ENCODE peak calls at places on chromosomes 12 and 14, in seven cellular contexts. F is mesendoderm; D is CD8-positive, alpha-beta T cell; Z is fibroblast of lung; C is AG04450; E is CD4-positive, CD25-positive, alpha-beta regulatory T cell; Y is lung. M is an unnamed sample.
A peak's percentile ranks its signal among the peaks of the same experiment; 100 is the strongest.

GRCh38 chr12:119786539-119786938 is 90.6 kb downstream of the CIT start:
- DNase-seq in Y (no peak), C (no peak), D (no peak), F (no peak), Z (no peak), E (no peak), M (no peak)

GRCh38 chr12:64600164-64600561 is 10.1 kb upstream of the RASSF3 start:
- DNase-seq in Z (no peak), D (no peak), Y (no peak), C (no peak), E (no peak), F (no peak), M (no peak)

GRCh38 chr12:120474092-120474960 is 4.8 kb upstream of the SRSF9 start:
- DNase-seq in F (peak; percentile 82), D (no peak), C (no peak), Y (no peak), Z (no peak), E (no peak), M (no peak)

GRCh38 chr12:25254271-25254880 is 3.6 kb upstream of the KRAS start:
- DNase-seq in F (no peak), D (no peak), Z (no peak), C (no peak), Y (no peak), E (no peak), M (no peak)

GRCh38 chr14:64801800-64802199 is 77.9 kb downstream of the SPTB start:
- DNase-seq in Y (no peak), C (no peak), Z (no peak), F (peak; percentile 67), E (no peak), D (no peak), M (no peak)

GRCh38 chr14:68630611-68631013 is 162.3 kb downstream of the ZFP36L1 start:
- DNase-seq in F (no peak), C (no peak), E (no peak), Y (no peak), D (no peak), Z (peak; percentile 42), M (peak; percentile 46)

GRCh38 chr14:22084393-22085281 is 411.0 kb upstream of the OR4E1 start:
- DNase-seq in D (no peak), Z (peak; percentile 69), F (peak; percentile 65), E (no peak), Y (no peak), C (peak; percentile 29), M (no peak)

GRCh38 chr12:59164226-59164625 is 243.9 kb upstream of the LRIG3 start:
- DNase-seq in Y (no peak), C (no peak), F (no peak), D (no peak), E (no peak), Z (no peak), M (no peak)

GRCh38 chr14:74910556-74910955 is 12.5 kb downstream of the RPS6KL1 start:
- DNase-seq in Y (no peak), D (no peak), F (no peak), Z (no peak), E (no peak), C (no peak), M (no peak)

GRCh38 chr12:26268841-26269553 is 73.6 kb downstream of the SSPN start:
- DNase-seq in Z (no peak), E (no peak), C (no peak), D (no peak), F (no peak), Y (no peak), M (no peak)

GRCh38 chr12:26810330-26810729 is 22.7 kb downstream of the ITPR2 start:
- DNase-seq in Z (peak; percentile 79), C (no peak), F (peak; percentile 66), E (no peak), Y (no peak), D (no peak), M (peak; percentile 72)

GRCh38 chr14:58826845-58827686 is 189.3 kb downstream of the DACT1 start:
- DNase-seq in C (no peak), F (no peak), E (no peak), D (no peak), Z (no peak), Y (no peak), M (no peak)

GRCh38 chr12:21891763-21892217 is 49.4 kb downstream of the ABCC9 start:
- DNase-seq in F (no peak), Y (no peak), E (no peak), D (no peak), C (no peak), Z (peak; percentile 38), M (peak; percentile 65)

GRCh38 chr12:4910502-4911315 is 1.0 kb downstream of the KCNA1 start:
- DNase-seq in E (no peak), F (no peak), Y (no peak), Z (peak; percentile 5), C (no peak), D (no peak), M (peak; percentile 24)

GRCh38 chr12:43338848-43339526 is 213.0 kb downstream of the ADAMTS20 start:
- DNase-seq in E (no peak), F (peak; percentile 96), Z (peak; percentile 79), D (no peak), Y (no peak), C (no peak), M (no peak)

GRCh38 chr12:26283617-26284016 is 88.2 kb downstream of the SSPN start:
- DNase-seq in D (no peak), C (no peak), Z (no peak), Y (no peak), F (no peak), E (no peak), M (no peak)

GRCh38 chr14:56858422-56858821 is 48.1 kb upstream of the OTX2 start:
- DNase-seq in C (no peak), Z (no peak), F (peak; percentile 91), E (no peak), Y (no peak), D (no peak), M (no peak)

GRCh38 chr12:121241203-121241970 is 31.5 kb downstream of the P2RX4 start:
- DNase-seq in Y (no peak), C (no peak), D (no peak), Z (no peak), F (no peak), E (no peak), M (no peak)

GRCh38 chr14:24273422-24273998 is 2.1 kb upstream of the RABGGTA start:
- DNase-seq in Y (no peak), E (no peak), Z (no peak), D (no peak), C (no peak), F (peak; percentile 29), M (no peak)

DNA sequence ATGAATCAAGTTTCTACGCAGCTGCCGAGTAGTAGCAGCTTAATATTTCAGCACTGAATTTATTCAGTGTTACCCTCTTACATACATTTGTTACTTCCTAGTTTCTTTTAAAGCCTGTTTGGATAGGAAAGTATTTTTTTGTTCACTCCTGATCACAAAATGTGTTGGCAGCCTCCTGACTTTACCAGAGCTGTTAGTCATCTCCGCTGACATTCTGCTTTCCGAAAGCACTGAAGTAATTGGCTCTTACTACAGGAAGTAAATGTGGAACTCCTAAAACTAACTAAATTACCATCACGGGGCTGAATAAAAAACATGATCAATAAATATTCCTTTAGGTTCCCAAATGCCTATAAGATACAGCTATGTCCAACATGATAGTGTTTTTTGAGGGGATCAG is 225.5 kb downstream of the EPS8 start:
- DNase-seq in C (peak; percentile 20), F (no peak), E (no peak), D (no peak), Y (no peak), Z (peak; percentile 75), M (no peak)
- H3K27ac ChIP-seq in C (no peak overlapping the region), F (no peak overlapping the region), E (peak overlapping the region; percentile 48), D (peak overlapping the region; percentile 20), Y (no peak overlapping the region), Z (peak overlapping the region; percentile 17), M (no peak overlapping the region)

GRCh38 chr12:8890313-8891084 is 23.8 kb upstream of the PHC1 start:
- DNase-seq in D (peak; percentile 30), Z (peak; percentile 50), F (peak; percentile 78), E (peak; percentile 26), C (peak; percentile 10), Y (peak; percentile 47), M (peak; percentile 53)

GRCh38 chr12:8886515-8887284 is 27.6 kb upstream of the PHC1 start:
- DNase-seq in Y (no peak), E (no peak), Z (no peak), C (no peak), D (no peak), F (no peak), M (no peak)

DNA sequence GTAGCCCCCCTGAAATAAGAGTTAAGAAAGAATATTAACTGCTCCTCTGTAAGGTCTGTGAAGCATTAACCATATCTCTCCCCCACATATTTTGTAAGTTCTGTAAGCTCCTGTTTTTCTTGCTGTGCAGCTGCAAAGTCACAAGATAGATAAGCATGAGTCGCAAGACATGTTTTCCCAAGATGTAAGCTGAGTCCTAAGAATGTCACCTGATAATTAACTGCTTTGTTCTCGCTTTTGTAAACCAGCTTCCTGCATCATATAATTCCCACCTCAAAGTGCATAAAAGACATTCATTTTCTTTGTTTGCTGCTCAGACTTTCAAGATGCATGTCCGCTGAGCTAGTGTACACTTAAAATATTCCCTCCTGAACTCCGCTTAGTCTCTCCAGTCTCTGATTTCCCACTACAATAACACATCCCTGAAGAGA is 27.0 kb upstream of the PHC1 start:
- DNase-seq in E (no peak), Y (no peak), F (no peak), D (no peak), C (no peak), Z (no peak), M (no peak)
- H3K27ac ChIP-seq in E (no peak overlapping the region), Y (no peak overlapping the region), F (no peak overlapping the region), D (no peak overlapping the region), C (no peak overlapping the region), Z (no peak overlapping the region), M (no peak overlapping the region)

GRCh38 chr12:15726029-15726756 is 63.0 kb downstream of the EPS8 start:
- DNase-seq in C (no peak), Z (no peak), Y (no peak), E (no peak), D (no peak), F (no peak), M (no peak)

GRCh38 chr12:15729097-15729496 is 60.1 kb downstream of the EPS8 start:
- DNase-seq in D (no peak), Y (no peak), E (no peak), Z (no peak), C (no peak), F (no peak), M (no peak)

GRCh38 chr12:15722951-15723350 is 66.2 kb downstream of the EPS8 start:
- DNase-seq in D (no peak), Z (no peak), F (no peak), C (no peak), E (no peak), Y (no peak), M (no peak)

GRCh38 chr12:15728118-15728598 is 61.0 kb downstream of the EPS8 start:
- DNase-seq in E (no peak), Z (peak; percentile 77), F (no peak), C (peak; percentile 21), D (no peak), Y (no peak), M (no peak)

DNA sequence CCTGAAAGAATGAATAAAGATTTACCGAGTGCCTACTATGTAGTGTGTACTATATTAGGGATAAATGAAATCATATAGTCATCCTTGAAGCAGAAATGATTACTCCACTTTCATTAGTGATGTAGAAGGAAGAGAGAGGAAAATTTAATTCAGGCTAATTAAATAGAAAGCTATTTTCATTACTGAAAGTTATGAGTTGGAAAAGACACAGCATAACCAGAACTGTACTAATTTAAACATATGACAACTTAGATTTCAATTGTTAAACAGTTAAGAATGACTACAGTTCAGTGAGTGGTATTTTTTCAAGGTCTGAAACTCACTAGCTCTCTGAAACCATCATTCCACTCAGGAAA is 62.5 kb downstream of the EPS8 start:
- DNase-seq in C (no peak), F (no peak), D (no peak), Z (no peak), Y (no peak), E (no peak), M (no peak)
- H3K27ac ChIP-seq in C (no peak overlapping the region), F (no peak overlapping the region), D (no peak overlapping the region), Z (no peak overlapping the region), Y (no peak overlapping the region), E (no peak overlapping the region), M (no peak overlapping the region)

GRCh38 chr14:20477211-20477876 is 8.1 kb downstream of the PNP start:
- DNase-seq in D (peak; percentile 16), F (peak; percentile 65), Z (peak; percentile 14), C (no peak), E (no peak), Y (peak; percentile 64), M (peak; percentile 89)
- H3K27ac ChIP-seq in D (peak overlapping the region; percentile 41), F (no peak overlapping the region), Z (no peak overlapping the region), C (peak overlapping the region; percentile 11), E (peak overlapping the region; percentile 69), Y (peak overlapping the region; percentile 81), M (peak overlapping the region; percentile 31)

M was measured in thyroid gland.